ENCODE peak calls at places on chromosome 14, in five cellular contexts. G, O, H, U and P are unnamed samples.

GRCh38 chr14:66249544-66249943 is 236.6 kb upstream of the CCDC196 start:
- DNase-seq in G (no peak), O (no peak), H (no peak), U (no peak), P (no peak)

GRCh38 chr14:34324363-34324795 is 137.7 kb downstream of the SPTSSA start:
- DNase-seq in G (peak), O (no peak), H (no peak), U (no peak), P (no peak)

GRCh38 chr14:87179936-87180335 is 813.0 kb downstream of the GALC start:
- DNase-seq in G (no peak), O (no peak), H (no peak), U (no peak), P (no peak)

GRCh38 chr14:24053548-24054323 is 1.9 kb downstream of the CARMIL3 start:
- DNase-seq in G (no peak), O (no peak), H (no peak), U (no peak), P (no peak)

GRCh38 chr14:26323781-26324363 is 274.0 kb downstream of the NOVA1 start:
- DNase-seq in G (no peak), O (no peak), H (no peak), U (no peak), P (no peak)

GRCh38 chr14:54173782-54174181 is 217.2 kb upstream of the BMP4 start:
- DNase-seq in G (no peak), O (no peak), H (no peak), U (no peak), P (no peak)

GRCh38 chr14:38404100-38404541 is 148.2 kb upstream of the CLEC14A start:
- DNase-seq in G (no peak), O (no peak), H (no peak), U (no peak), P (no peak)

GRCh38 chr14:94412671-94413638 is 24.6 kb upstream of the SERPINA1 start:
- DNase-seq in G (no peak), O (no peak), H (no peak), U (no peak), P (no peak)

GRCh38 chr14:95918466-95918865 is 41.8 kb downstream of the TUNAR start:
- DNase-seq in G (no peak), O (no peak), H (no peak), U (no peak), P (no peak)

GRCh38 chr14:76763362-76764041 is 2.2 kb downstream of the VASH1 start:
- DNase-seq in G (no peak), O (no peak), H (no peak), U (no peak), P (no peak)

GRCh38 chr14:64910847-64911495 is 3.3 kb upstream of the CHURC1 start:
- DNase-seq in G (peak), O (no peak), H (no peak), U (no peak), P (no peak)

GRCh38 chr14:76904740-76905569 is 78.7 kb downstream of the LRRC74A start:
- DNase-seq in G (no peak), O (no peak), H (peak), U (peak), P (no peak)

GRCh38 chr14:89228921-89229639 is 188.0 kb downstream of the FOXN3 start:
- DNase-seq in G (no peak), O (no peak), H (peak), U (no peak), P (no peak)

GRCh38 chr14:84750284-84750683 is 779.7 kb upstream of the FLRT2 start:
- DNase-seq in G (no peak), O (no peak), H (no peak), U (no peak), P (no peak)
- TF ChIP-seq CTCF in G (no peak), O (peak), H (no peak), U (no peak), P (no peak)

GRCh38 chr14:97273540-97273939 is 476.4 kb downstream of the VRK1 start:
- DNase-seq in G (no peak), O (no peak), H (no peak), U (no peak), P (no peak)
- TF ChIP-seq CTCF in G (no peak), O (no peak), H (no peak), U (peak), P (no peak)

DNA sequence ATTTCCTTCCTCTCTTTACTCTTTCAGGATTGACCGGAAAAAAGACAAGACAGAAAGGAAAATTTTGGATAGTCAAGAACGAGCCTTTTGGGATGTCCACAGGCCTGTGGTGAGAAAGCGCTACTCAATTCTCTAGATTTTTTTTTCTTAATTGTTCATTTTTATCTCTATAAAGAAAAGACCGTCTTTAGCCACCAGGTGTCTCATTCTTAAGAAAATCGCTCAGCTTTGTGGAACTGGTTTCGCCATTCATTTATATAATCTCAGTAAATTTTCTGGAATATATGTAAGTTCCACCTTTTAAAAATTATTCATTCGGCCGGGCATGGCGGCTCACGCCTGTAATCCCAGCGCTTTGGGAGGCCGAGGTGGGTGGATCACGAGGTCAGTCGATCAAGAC is 421.1 kb downstream of the DPF3 start:
- DNase-seq in G (no peak), O (no peak), H (no peak), U (no peak), P (no peak)
- TF ChIP-seq CTCF in G (peak), O (peak), H (no peak), U (no peak), P (peak)

DNA sequence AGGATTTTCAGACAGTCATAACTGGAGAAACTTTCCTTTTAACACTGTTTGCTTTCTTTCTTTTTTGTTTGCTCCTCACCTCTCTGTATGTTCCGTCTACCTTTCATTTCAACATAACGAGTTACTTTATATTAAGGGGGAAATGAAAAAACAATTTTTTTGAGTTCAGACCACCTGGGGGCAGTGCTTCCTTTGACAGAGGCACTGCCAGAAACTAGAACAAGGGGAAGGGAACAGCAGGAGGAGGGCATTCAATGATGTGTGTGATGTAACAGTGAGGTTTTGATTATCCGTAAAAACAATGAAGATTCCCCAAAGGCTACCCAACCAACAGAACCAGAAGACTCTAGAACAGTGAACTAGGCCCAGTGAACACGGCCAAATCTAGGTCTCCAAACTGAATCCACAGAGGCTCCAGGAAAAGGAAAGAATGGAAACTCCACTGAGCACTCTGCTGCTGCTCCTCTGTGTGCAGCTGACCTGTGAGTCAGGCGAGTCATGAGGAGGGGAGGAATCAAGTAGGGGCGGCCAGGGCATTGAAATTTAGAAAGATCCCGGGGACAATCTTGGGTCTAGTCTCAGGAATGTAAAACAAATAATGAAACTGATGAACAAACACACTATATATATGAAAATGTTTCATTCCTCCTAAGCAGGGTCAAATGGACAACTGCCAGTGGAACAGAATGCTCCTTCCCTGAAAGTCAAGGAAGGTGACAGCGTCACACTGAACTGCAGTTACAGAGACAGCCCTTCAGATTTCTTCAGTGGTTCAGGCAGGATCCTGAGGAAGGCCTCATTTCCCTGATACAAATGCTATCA is 323.5 kb downstream of the DAD1 start:
- DNase-seq in G (no peak), O (no peak), H (no peak), U (no peak), P (no peak)
- TF ChIP-seq CTCF in G (no peak), O (peak), H (no peak), U (no peak), P (no peak)

GRCh38 chr14:61476737-61477410 is 155.5 kb downstream of the PRKCH start:
- DNase-seq in G (no peak), O (no peak), H (no peak), U (no peak), P (no peak)
- TF ChIP-seq CTCF in G (no peak), O (no peak), H (no peak), U (no peak), P (no peak)

DNA sequence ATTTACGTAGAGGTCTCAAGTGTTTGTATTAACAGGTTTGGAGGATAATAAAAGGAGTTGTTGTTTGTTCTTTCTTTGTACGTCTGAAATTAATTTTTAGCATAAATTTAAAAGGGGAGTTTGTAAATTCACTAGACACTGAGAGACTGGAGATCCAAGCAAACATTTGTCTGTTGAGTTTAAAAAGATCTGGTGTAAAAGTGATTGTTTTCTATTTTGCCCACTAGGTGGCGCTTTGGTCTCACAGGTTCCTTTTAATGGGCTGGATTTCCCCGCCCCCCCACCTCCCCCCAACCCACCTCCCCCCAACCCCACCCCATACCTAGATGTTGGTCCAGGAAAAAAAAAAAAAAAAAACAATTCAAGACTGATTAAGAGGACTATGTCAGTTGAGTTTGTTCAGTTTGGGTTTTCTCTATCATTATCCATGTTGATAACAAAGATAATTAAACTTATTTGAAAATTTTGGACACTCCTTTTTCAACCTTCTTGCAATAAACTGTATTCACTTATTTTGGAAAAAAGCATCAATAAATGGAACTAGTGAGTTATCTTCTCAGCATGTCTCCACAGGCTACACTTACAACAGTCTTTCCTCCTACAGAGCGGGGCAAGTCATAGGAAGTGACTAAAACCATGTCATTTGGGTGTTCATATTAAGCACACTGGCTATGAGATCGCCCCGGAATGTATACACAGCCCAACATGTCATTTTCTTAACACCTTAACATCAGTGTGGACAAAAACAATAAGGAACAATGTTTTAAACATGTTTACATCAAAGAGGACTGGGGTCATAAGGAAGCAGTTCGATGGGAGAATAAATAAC is 841.1 kb downstream of the NRXN3 start:
- DNase-seq in G (peak), O (no peak), H (no peak), U (no peak), P (no peak)
- TF ChIP-seq CTCF in G (peak), O (peak), H (peak), U (peak), P (peak)

GRCh38 chr14:63438065-63438757 is 105.0 kb downstream of the PPP2R5E start:
- DNase-seq in G (no peak), O (no peak), H (peak), U (no peak), P (no peak)
- TF ChIP-seq CTCF in G (no peak), O (peak), H (peak), U (peak), P (no peak)

DNA sequence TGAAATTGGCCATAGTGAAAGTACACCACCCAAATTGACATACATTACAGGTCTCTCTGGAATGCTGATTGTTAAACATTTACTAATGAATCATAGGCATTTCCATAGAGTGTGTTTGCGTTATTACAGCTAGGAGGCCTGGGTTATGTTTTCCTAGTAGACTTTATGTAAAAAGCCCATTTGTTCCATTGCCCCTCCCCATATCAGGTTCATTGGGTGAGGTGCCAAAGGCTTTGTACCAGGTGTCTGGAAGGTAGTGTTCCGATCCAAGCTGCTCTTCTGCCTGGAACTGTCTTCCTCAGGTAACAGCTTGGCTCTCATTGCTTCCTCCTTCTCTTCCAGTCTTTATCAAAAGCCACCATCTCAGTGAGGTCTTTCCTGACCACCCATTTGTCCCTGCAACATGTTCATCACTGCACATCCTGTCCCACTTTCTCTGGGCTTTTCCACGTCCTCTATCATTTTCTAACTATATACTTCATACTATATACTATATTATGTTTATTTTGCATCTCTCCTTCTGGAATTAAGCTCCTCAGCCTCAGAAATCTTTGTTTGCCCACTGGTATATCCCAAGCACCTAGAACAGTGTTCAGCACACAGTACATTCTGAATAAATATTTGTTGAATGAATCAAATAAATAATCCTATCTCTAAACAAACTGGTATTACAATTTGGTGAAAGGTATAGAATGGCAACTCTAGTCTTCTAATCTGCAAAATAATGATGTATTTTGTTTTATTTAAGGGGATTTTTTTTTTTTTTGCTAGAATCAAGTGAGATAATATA is 252.3 kb downstream of the KTN1 start:
- DNase-seq in G (no peak), O (no peak), H (no peak), U (no peak), P (no peak)
- TF ChIP-seq CTCF in G (no peak), O (no peak), H (no peak), U (no peak), P (no peak)